ENCODE peak calls at places on chromosomes 12 and 14, in nine cellular contexts. One of them, this sample, is unnamed.
A peak's percentile ranks its signal among the peaks of the same experiment; 100 is the strongest.

GRCh38 chr14:95362180-95362494 is 42.4 kb upstream of the CLMN start:
- DNase-seq in aorta: no peak
- DNase-seq in upper lobe of right lung: no peak
- DNase-seq in CD8-positive, alpha-beta T cell: no peak
- DNase-seq in keratinocyte: no peak
- DNase-seq in breast epithelium: peak; percentile 31
- DNase-seq in adrenal gland: no peak
- DNase-seq in heart left ventricle: no peak
- DNase-seq in PC-3: no peak
- DNase-seq in this sample: no peak

GRCh38 chr12:99111600-99111999 is 466.5 kb downstream of the APAF1 start:
- DNase-seq in upper lobe of right lung: no peak
- DNase-seq in breast epithelium: no peak
- DNase-seq in adrenal gland: no peak
- DNase-seq in CD8-positive, alpha-beta T cell: no peak
- DNase-seq in keratinocyte: no peak
- DNase-seq in PC-3: peak; percentile 11
- DNase-seq in heart left ventricle: no peak
- DNase-seq in aorta: no peak
- DNase-seq in this sample: peak; percentile 10

GRCh38 chr12:53180931-53181645 is 363 bp upstream of the CSAD start:
- DNase-seq in aorta: peak; percentile 91
- DNase-seq in keratinocyte: no peak
- DNase-seq in adrenal gland: peak; percentile 75
- DNase-seq in breast epithelium: peak; percentile 32
- DNase-seq in upper lobe of right lung: peak; percentile 91
- DNase-seq in CD8-positive, alpha-beta T cell: peak; percentile 73
- DNase-seq in heart left ventricle: peak; percentile 88
- DNase-seq in PC-3: peak; percentile 86
- DNase-seq in this sample: peak; percentile 82

GRCh38 chr14:20682435-20683124 is 1.8 kb upstream of the RNASE4 start:
- DNase-seq in keratinocyte: peak; percentile 69
- DNase-seq in heart left ventricle: peak; percentile 95
- DNase-seq in CD8-positive, alpha-beta T cell: peak; percentile 75
- DNase-seq in adrenal gland: peak; percentile 91
- DNase-seq in breast epithelium: peak; percentile 92
- DNase-seq in PC-3: peak; percentile 91
- DNase-seq in upper lobe of right lung: peak; percentile 93
- DNase-seq in aorta: peak; percentile 95
- DNase-seq in this sample: peak; percentile 90

GRCh38 chr12:43903686-43904085 is 67.8 kb downstream of the TMEM117 start:
- DNase-seq in aorta: no peak
- DNase-seq in breast epithelium: no peak
- DNase-seq in PC-3: no peak
- DNase-seq in CD8-positive, alpha-beta T cell: no peak
- DNase-seq in upper lobe of right lung: no peak
- DNase-seq in adrenal gland: no peak
- DNase-seq in heart left ventricle: no peak
- DNase-seq in keratinocyte: no peak
- DNase-seq in this sample: no peak

GRCh38 chr12:120241561-120242274 is 23.8 kb downstream of the PXN start:
- DNase-seq in upper lobe of right lung: no peak
- DNase-seq in PC-3: no peak
- DNase-seq in breast epithelium: no peak
- DNase-seq in aorta: no peak
- DNase-seq in CD8-positive, alpha-beta T cell: no peak
- DNase-seq in keratinocyte: no peak
- DNase-seq in heart left ventricle: no peak
- DNase-seq in adrenal gland: no peak
- DNase-seq in this sample: no peak

GRCh38 chr14:77914073-77914721 is 114.3 kb downstream of the ADCK1 start:
- DNase-seq in adrenal gland: no peak
- DNase-seq in breast epithelium: no peak
- DNase-seq in heart left ventricle: no peak
- DNase-seq in CD8-positive, alpha-beta T cell: no peak
- DNase-seq in PC-3: no peak
- DNase-seq in keratinocyte: no peak
- DNase-seq in aorta: no peak
- DNase-seq in upper lobe of right lung: no peak
- DNase-seq in this sample: no peak

GRCh38 chr12:108400060-108400459 is 60.9 kb upstream of the CMKLR1 start:
- DNase-seq in CD8-positive, alpha-beta T cell: no peak
- DNase-seq in upper lobe of right lung: no peak
- DNase-seq in breast epithelium: no peak
- DNase-seq in PC-3: no peak
- DNase-seq in aorta: no peak
- DNase-seq in heart left ventricle: no peak
- DNase-seq in keratinocyte: no peak
- DNase-seq in adrenal gland: no peak
- DNase-seq in this sample: no peak

GRCh38 chr14:81206115-81206514 is 14.6 kb downstream of the GTF2A1 start:
- DNase-seq in keratinocyte: no peak
- DNase-seq in breast epithelium: no peak
- DNase-seq in aorta: no peak
- DNase-seq in upper lobe of right lung: no peak
- DNase-seq in CD8-positive, alpha-beta T cell: no peak
- DNase-seq in adrenal gland: no peak
- DNase-seq in PC-3: peak; percentile 59
- DNase-seq in heart left ventricle: no peak
- DNase-seq in this sample: no peak

GRCh38 chr12:27366621-27367020 is 34.0 kb downstream of the BMAL2 start:
- DNase-seq in CD8-positive, alpha-beta T cell: no peak
- DNase-seq in breast epithelium: no peak
- DNase-seq in aorta: no peak
- DNase-seq in upper lobe of right lung: no peak
- DNase-seq in heart left ventricle: no peak
- DNase-seq in keratinocyte: no peak
- DNase-seq in adrenal gland: no peak
- DNase-seq in PC-3: peak; percentile 80
- DNase-seq in this sample: no peak

GRCh38 chr14:104105822-104106470 is 20.4 kb downstream of the ASPG start:
- DNase-seq in adrenal gland: no peak
- DNase-seq in heart left ventricle: peak; percentile 15
- DNase-seq in upper lobe of right lung: peak; percentile 61
- DNase-seq in keratinocyte: no peak
- DNase-seq in breast epithelium: no peak
- DNase-seq in aorta: peak; percentile 42
- DNase-seq in PC-3: no peak
- DNase-seq in CD8-positive, alpha-beta T cell: no peak
- DNase-seq in this sample: no peak

DNA sequence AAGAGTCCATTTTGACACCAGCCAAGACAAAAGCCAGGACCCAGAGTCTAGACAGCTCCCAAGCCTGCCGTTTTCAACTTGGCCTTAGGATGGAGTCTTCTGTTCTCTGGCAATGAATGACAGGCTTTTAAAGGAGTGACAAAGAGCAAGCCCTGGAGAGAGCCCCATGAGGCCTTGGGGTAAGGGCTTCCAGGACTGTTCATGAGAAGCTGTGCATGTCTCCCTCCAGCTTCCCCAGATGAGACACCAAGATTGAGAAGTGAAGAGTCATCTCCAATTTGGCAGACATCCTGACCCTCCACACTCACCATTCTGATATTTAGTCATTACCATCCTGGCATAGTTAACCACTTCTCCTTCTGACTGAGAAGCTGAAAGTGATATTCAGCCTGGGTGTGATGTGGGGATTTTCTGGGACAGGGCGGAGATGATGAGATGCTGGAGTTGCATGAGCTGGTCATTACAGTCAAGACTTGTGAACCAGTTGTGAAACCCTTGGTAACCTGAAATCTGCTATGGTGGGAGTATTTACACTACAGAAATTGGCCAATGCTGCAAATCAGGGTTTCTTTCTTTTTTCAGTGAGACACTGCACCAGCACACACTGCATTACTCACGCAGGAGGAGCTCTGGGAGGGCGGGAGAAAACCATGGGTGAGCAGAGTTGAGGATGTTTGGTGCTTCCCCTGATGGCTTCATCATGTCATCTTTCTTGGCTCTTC is 77.8 kb downstream of the VCPKMT start:
- DNase-seq in breast epithelium: no peak
- DNase-seq in PC-3: peak; percentile 98
- DNase-seq in heart left ventricle: no peak
- DNase-seq in CD8-positive, alpha-beta T cell: no peak
- DNase-seq in keratinocyte: peak; percentile 83
- DNase-seq in adrenal gland: peak; percentile 47
- DNase-seq in aorta: no peak
- DNase-seq in upper lobe of right lung: no peak
- DNase-seq in this sample: no peak
- H3K4me3 ChIP-seq in breast epithelium: no peak overlapping the region
- H3K4me3 ChIP-seq in PC-3: no peak overlapping the region
- H3K4me3 ChIP-seq in heart left ventricle: no peak overlapping the region
- H3K4me3 ChIP-seq in CD8-positive, alpha-beta T cell: no peak overlapping the region
- H3K4me3 ChIP-seq in keratinocyte: no peak overlapping the region
- H3K4me3 ChIP-seq in adrenal gland: no peak overlapping the region
- H3K4me3 ChIP-seq in aorta: no peak overlapping the region
- H3K4me3 ChIP-seq in upper lobe of right lung: no peak overlapping the region
- H3K4me3 ChIP-seq in this sample: no peak overlapping the region

DNA sequence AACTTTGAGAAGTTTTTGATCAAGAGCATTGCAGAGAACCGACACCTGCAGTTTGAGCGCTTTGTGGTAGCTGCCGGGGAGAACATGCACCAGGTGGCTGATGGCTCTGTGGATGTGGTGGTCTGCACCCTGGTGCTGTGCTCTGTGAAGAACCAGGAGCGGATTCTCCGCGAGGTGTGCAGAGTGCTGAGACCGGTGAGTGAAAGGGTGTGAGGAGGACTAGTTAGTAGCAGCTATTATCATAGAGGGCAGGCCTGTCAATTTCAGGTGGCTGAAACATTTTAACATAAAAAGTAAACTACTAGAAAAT is 27.0 kb upstream of the HIGD1C start:
- DNase-seq in breast epithelium: no peak
- DNase-seq in adrenal gland: no peak
- DNase-seq in keratinocyte: no peak
- DNase-seq in aorta: no peak
- DNase-seq in PC-3: no peak
- DNase-seq in upper lobe of right lung: no peak
- DNase-seq in heart left ventricle: no peak
- DNase-seq in CD8-positive, alpha-beta T cell: peak; percentile 13
- DNase-seq in this sample: no peak
- H3K27ac ChIP-seq in breast epithelium: peak overlapping the region; percentile 71
- H3K27ac ChIP-seq in adrenal gland: peak overlapping the region; percentile 88
- H3K27ac ChIP-seq in keratinocyte: no peak overlapping the region
- H3K27ac ChIP-seq in aorta: no peak overlapping the region
- H3K27ac ChIP-seq in PC-3: no peak overlapping the region
- H3K27ac ChIP-seq in upper lobe of right lung: peak overlapping the region; percentile 88
- H3K27ac ChIP-seq in heart left ventricle: peak overlapping the region; percentile 85
- H3K27ac ChIP-seq in CD8-positive, alpha-beta T cell: no peak overlapping the region
- H3K27ac ChIP-seq in this sample: no peak overlapping the region

DNA sequence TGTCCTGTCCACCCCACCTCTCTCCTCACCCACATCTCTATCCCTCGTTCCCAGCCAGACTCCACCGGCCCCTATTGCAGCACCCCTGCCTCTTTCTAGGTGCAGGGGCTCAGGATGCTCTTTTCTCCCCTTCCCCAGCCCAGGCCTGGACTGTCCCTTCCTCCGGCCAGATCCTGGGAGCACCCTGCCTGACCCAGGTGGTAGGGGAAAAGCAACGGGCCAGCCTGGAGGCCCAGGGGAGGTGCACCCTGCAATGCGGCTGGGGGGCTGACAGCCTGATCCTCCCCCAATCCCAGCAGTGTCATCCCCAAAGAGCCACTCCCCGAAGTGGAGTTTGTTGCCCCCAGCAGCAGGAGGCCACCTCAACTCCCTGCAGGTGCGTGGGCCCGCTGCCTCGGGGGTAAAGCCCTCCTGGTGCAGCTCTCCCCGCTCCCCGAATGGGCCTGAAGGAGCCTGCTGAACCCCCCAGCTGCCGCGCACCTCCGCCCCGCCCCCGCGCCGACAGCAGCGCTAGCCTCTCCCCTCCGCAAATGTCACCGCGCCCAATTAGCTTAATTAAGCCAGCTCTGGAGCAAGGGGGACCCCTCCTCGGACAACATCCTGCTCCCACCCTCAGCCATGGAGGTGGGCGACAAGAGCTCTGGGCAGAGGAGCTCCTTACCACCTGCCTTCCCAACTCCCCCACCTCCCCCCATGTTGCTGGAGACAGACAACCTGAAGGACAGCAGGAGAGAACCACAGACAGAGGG is 4.7 kb downstream of the NXPH4 start:
- DNase-seq in keratinocyte: no peak
- DNase-seq in aorta: no peak
- DNase-seq in PC-3: no peak
- DNase-seq in breast epithelium: no peak
- DNase-seq in upper lobe of right lung: no peak
- DNase-seq in CD8-positive, alpha-beta T cell: no peak
- DNase-seq in heart left ventricle: no peak
- DNase-seq in adrenal gland: no peak
- DNase-seq in this sample: no peak
- H3K4me1 ChIP-seq in keratinocyte: peaks cover 21% of the 10 kb centered on the region
- H3K4me1 ChIP-seq in aorta: no peaks in the 10 kb centered on the region
- H3K4me1 ChIP-seq in PC-3: peaks cover 23% of the 10 kb centered on the region
- H3K4me1 ChIP-seq in breast epithelium: peaks cover 8% of the 10 kb centered on the region
- H3K4me1 ChIP-seq in upper lobe of right lung: peaks cover 14% of the 10 kb centered on the region
- H3K4me1 ChIP-seq in CD8-positive, alpha-beta T cell: peaks cover 55% of the 10 kb centered on the region
- H3K4me1 ChIP-seq in heart left ventricle: peaks cover 10% of the 10 kb centered on the region
- H3K4me1 ChIP-seq in adrenal gland: peaks cover 11% of the 10 kb centered on the region
- H3K4me1 ChIP-seq in this sample: peaks cover 17% of the 10 kb centered on the region

DNA sequence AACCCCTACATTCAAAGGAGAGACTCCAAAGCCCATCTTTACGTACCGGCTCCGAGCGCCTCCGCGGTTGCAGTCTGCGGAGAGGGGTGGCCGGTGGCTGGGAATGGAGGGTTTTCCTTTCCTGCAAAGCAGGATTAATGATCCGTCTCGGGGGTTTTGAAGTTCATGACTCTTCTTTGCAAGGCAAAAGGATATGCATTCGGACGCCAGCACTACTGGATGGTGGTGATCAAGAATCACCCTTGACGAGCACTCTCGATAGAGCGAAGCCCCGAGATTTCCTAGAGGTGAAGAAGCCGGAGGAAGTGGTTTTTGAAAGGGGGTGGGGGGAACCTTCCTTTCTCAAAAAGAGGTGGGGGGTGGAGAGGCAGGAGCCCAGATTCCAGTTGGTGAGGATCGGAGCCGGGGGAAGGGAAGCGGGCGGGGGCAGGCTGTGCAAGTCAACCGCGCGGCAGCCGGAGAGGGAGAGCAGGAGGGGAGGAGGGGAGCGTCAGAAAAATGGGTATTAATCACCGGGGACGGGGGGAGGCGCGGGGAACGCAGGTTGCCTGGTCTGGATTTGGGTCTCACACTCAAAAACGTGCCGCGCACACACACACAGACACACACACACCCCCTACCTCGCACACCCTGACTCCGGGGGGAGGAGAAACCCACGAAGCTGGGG is at the start of gene GRIN2B:
- DNase-seq in upper lobe of right lung: no peak
- DNase-seq in adrenal gland: no peak
- DNase-seq in heart left ventricle: no peak
- DNase-seq in breast epithelium: no peak
- DNase-seq in CD8-positive, alpha-beta T cell: no peak
- DNase-seq in PC-3: no peak
- DNase-seq in keratinocyte: no peak
- DNase-seq in aorta: no peak
- DNase-seq in this sample: no peak
- H3K4me3 ChIP-seq in upper lobe of right lung: peak within 1 kb of the TSS; percentile 31
- H3K4me3 ChIP-seq in adrenal gland: no peak within 1 kb of the TSS
- H3K4me3 ChIP-seq in heart left ventricle: peak within 1 kb of the TSS; percentile 38
- H3K4me3 ChIP-seq in breast epithelium: peak within 1 kb of the TSS; percentile 60
- H3K4me3 ChIP-seq in CD8-positive, alpha-beta T cell: no peak within 1 kb of the TSS
- H3K4me3 ChIP-seq in PC-3: no peak within 1 kb of the TSS
- H3K4me3 ChIP-seq in keratinocyte: peak within 1 kb of the TSS; percentile 48
- H3K4me3 ChIP-seq in aorta: no peak within 1 kb of the TSS
- H3K4me3 ChIP-seq in this sample: no peak within 1 kb of the TSS